ENCODE peak calls at places on chromosomes 4 and X, in nine cellular contexts. T is IMR-90, Q is tibial nerve, C is adrenal gland, P is upper lobe of left lung, Z is transverse colon, H is ovary, I is stomach, D is A549. W is an unnamed sample.

GRCh38 chr4:59904331-59904730 is 1295.8 kb upstream of the ADGRL3 start:
- DNase-seq in P (peak), D (no peak), Z (no peak), I (no peak), Q (no peak), H (no peak), C (no peak), T (no peak), W (no peak)

GRCh38 chrX:1582686-1583437 is 8.5 kb upstream of the AKAP17A start:
- DNase-seq in C (no peak), P (no peak), T (no peak), D (peak), H (no peak), Z (no peak), I (peak), Q (no peak), W (no peak)

GRCh38 chrX:50567636-50568035 is 97.0 kb upstream of the DGKK start:
- DNase-seq in D (no peak), C (no peak), T (no peak), H (no peak), Z (no peak), P (no peak), I (no peak), Q (no peak), W (no peak)

GRCh38 chr4:52823478-52824092 is 38.5 kb upstream of the RASL11B start:
- DNase-seq in P (no peak), T (peak), Z (no peak), Q (no peak), I (no peak), H (no peak), C (no peak), D (no peak), W (no peak)

GRCh38 chrX:150913511-150913910 is 15.0 kb upstream of the CD99L2 start:
- DNase-seq in I (no peak), T (peak), Q (no peak), Z (no peak), D (no peak), P (no peak), C (no peak), H (no peak), W (no peak)

GRCh38 chrX:15107367-15107988 is 162.4 kb downstream of the ASB9 start:
- DNase-seq in Q (no peak), C (no peak), I (no peak), P (no peak), H (no peak), D (no peak), Z (no peak), T (no peak), W (no peak)

GRCh38 chr4:165972747-165973146 is 99.7 kb downstream of the TLL1 start:
- DNase-seq in Z (no peak), T (no peak), C (no peak), D (no peak), H (no peak), Q (no peak), P (no peak), I (no peak), W (no peak)

GRCh38 chr4:138576684-138577083 is 334.5 kb upstream of the SLC7A11 start:
- DNase-seq in P (no peak), H (no peak), I (no peak), T (peak), Z (no peak), D (peak), C (no peak), Q (no peak), W (no peak)

GRCh38 chr4:54840992-54841768 is 183.4 kb downstream of the KIT start:
- DNase-seq in H (no peak), Z (peak), P (no peak), C (no peak), D (no peak), T (peak), I (peak), Q (no peak), W (no peak)

GRCh38 chr4:127781303-127782024 is 658 bp upstream of the HSPA4L start:
- DNase-seq in Q (peak), Z (peak), H (peak), C (peak), T (peak), I (peak), D (peak), P (peak), W (no peak)

GRCh38 chr4:128709268-128709667 is 100.2 kb upstream of the JADE1 start:
- DNase-seq in T (no peak), P (no peak), C (no peak), I (no peak), Z (no peak), H (no peak), Q (no peak), D (no peak), W (no peak)

GRCh38 chr4:173507471-173508385 is 22.3 kb downstream of the HAND2 start:
- DNase-seq in Z (no peak), C (no peak), T (no peak), D (no peak), P (no peak), I (no peak), Q (no peak), H (no peak), W (no peak)

GRCh38 chr4:107893171-107894137 is 37.9 kb upstream of the CYP2U1 start:
- DNase-seq in C (no peak), D (no peak), H (no peak), T (peak), P (no peak), Q (no peak), I (no peak), Z (no peak), W (no peak)

GRCh38 chr4:16686195-16686594 is 212.2 kb downstream of the LDB2 start:
- DNase-seq in H (no peak), C (no peak), D (no peak), T (peak), Z (no peak), Q (no peak), P (no peak), I (no peak), W (no peak)

GRCh38 chr4:8643441-8643840 is 50.9 kb downstream of the CPZ start:
- DNase-seq in P (no peak), D (no peak), C (no peak), I (peak), H (peak), Q (no peak), Z (no peak), T (no peak), W (no peak)

GRCh38 chr4:39280770-39281169 is 85.4 kb downstream of the RFC1 start:
- DNase-seq in Q (no peak), C (no peak), I (no peak), H (no peak), T (no peak), D (no peak), Z (no peak), P (no peak), W (no peak)

GRCh38 chrX:9907645-9908387 is 59.3 kb upstream of the CLDN34 start:
- DNase-seq in D (no peak), I (no peak), T (peak), H (no peak), P (no peak), C (no peak), Z (no peak), Q (no peak), W (no peak)

GRCh38 chr4:78325244-78326187 is 226.1 kb upstream of the ANXA3 start:
- DNase-seq in I (no peak), C (no peak), H (no peak), T (no peak), Q (no peak), Z (peak), D (no peak), P (no peak), W (no peak)

GRCh38 chr4:154009191-154009590 is 220.3 kb upstream of the SFRP2 start:
- DNase-seq in T (no peak), P (no peak), I (no peak), Z (no peak), Q (no peak), D (no peak), C (no peak), H (no peak), W (no peak)

DNA sequence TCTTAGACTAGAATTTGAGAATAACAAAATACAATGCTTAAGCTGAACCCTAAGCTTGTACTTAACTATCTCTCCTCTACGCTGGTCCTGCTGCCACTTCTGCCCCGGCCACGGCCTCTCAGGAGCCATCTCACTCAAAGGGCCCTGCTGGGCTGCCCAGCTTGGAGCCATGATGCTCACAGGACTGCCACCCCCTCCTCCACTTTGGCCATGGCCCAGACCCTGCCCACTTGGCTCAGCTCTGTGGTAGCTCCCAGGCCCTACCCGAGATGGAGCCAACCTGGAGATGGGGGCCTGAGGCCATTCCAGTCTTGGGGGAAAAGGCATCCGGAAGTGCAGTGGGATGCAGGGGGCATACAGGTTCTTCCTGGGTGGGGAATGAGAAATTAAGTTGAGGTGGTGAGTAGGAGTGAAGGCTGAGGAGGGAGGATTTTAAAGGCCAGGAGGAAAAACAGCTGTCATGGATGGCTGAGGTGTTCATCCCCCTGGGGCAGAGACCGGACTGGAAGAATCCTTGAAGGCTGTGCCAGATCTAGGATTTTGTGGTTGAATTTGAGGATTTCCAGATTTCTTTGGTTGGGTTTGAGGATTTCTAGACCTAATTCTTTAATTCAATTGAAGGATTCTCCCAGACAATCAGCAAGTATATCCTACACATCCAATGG is 824 bp downstream of the SASH3 start:
- DNase-seq in I (no peak), P (no peak), T (no peak), D (no peak), C (no peak), Q (no peak), Z (no peak), H (no peak), W (no peak)
- H3K27ac ChIP-seq in I (peak), P (peak), T (no peak), D (no peak), C (no peak), Q (no peak), Z (peak), H (no peak), W (peak)

GRCh38 chrX:119605739-119606507 is at the start of gene NKRF:
- DNase-seq in D (peak), T (peak), I (peak), Z (peak), Q (peak), P (peak), H (peak), C (peak), W (peak)

GRCh38 chrX:119602701-119603255 is 3.4 kb downstream of the NKRF start:
- DNase-seq in Z (no peak), D (no peak), C (no peak), T (no peak), H (no peak), I (no peak), P (no peak), Q (no peak), W (no peak)

GRCh38 chrX:119604778-119605177 is 1.4 kb downstream of the NKRF start:
- DNase-seq in Q (no peak), T (no peak), Z (no peak), H (no peak), C (no peak), P (no peak), D (no peak), I (no peak), W (no peak)

GRCh38 chrX:119605398-119605738 is 856 bp downstream of the NKRF start:
- DNase-seq in T (no peak), C (no peak), H (no peak), Z (no peak), I (no peak), P (peak), D (peak), Q (no peak), W (peak)

DNA sequence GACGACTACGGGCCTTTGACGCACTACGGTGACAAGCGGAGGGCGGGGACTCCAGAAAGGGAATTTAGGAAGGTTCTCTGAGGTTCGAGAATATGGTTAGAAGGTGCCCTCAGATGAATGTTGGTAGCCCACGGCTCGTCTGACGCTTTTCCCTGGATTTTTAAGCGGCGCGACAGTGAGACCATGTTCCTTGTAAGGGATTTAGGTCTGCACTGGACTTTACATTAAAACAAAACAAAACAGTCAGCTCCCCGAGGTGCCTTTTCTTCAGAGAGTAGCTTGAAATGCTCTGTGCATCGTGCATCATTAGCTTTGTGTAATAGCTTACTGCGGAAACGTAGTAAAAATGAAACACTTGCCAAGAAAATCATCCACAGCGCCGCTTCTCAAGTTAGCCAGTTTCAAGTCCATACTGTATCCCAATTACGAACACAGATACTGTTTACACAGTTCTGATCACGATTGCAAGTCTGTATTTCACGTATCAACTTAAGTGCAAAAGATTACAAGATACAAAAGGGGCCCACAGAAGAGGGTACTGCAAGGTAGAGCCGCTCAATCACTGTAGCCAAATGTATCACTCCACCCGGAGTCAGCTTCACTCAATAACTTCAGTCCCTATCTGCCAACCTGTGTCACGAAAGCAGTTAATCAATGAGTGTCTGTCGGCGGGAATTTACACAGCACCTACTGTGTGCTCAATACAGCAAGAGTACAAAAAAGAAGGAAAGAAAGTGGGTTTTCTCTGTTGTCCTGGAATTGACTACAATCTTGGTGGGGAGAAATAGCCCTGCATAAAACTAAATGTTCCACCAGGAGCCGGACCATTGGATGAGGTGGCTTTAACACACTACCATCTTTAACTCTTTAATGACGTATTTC is 525 bp upstream of the NKRF start:
- DNase-seq in I (no peak), H (no peak), T (peak), Z (no peak), C (peak), Q (no peak), D (no peak), P (no peak), W (no peak)
- TF ChIP-seq POLR2A in I (peak), H (no peak), T (peak), Z (peak), C (no peak), Q (peak), D (no peak), P (no peak), W (no peak)

GRCh38 chrX:18873189-18873791 is 110.6 kb downstream of the PHKA2 start:
- DNase-seq in P (no peak), I (no peak), Q (no peak), C (peak), H (no peak), Z (no peak), D (peak), T (peak), W (no peak)

GRCh38 chrX:18871161-18871880 is 112.6 kb downstream of the PHKA2 start:
- DNase-seq in I (no peak), Z (no peak), H (no peak), D (no peak), C (no peak), Q (no peak), T (no peak), P (no peak), W (no peak)

GRCh38 chrX:18873836-18874235 is 110.1 kb downstream of the PHKA2 start:
- DNase-seq in T (no peak), Z (no peak), I (no peak), H (no peak), P (no peak), D (no peak), Q (no peak), C (no peak), W (no peak)

GRCh38 chrX:18871970-18872369 is 111.9 kb downstream of the PHKA2 start:
- DNase-seq in I (no peak), P (no peak), Q (no peak), H (no peak), Z (no peak), C (no peak), T (no peak), D (no peak), W (no peak)

DNA sequence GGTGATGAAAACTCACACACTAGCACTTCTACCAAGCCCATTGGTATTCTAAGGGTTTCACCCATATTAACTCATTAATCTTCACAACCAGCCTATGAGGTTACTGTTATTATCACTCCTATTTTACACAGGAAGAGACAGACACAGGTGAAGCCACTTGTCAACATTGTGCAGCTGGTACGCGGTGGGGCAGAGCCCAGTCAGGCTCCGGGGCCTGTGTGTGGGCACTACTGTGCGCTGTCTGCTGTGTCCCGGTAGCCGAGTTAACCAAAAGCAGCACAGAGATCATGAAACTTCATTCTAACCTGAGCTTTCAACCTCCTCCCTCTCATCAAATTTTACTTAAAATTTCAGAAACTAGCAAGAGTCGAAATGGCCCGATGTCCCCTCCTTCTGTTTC is 111.3 kb downstream of the PHKA2 start:
- DNase-seq in T (no peak), P (no peak), I (no peak), Q (no peak), Z (no peak), D (no peak), H (no peak), C (no peak), W (no peak)
- H3K27ac ChIP-seq in T (no peak), P (no peak), I (no peak), Q (no peak), Z (peak), D (peak), H (no peak), C (no peak), W (no peak)

GRCh38 chr4:40630335-40631021 is 814 bp upstream of the RBM47 start:
- DNase-seq in H (peak), C (peak), P (peak), D (peak), Q (peak), Z (peak), T (no peak), I (peak), W (peak)
- TF ChIP-seq POLR2A in H (no peak), C (peak), P (no peak), D (peak), Q (no peak), Z (no peak), T (no peak), I (no peak), W (no peak)

GRCh38 chrX:122219735-122220134 is 964.3 kb upstream of the GRIA3 start:
- DNase-seq in P (no peak), Q (no peak), T (no peak), C (no peak), D (no peak), Z (no peak), I (no peak), H (no peak), W (no peak)
- H3K27ac ChIP-seq in P (no peak), Q (no peak), T (no peak), C (no peak), D (no peak), Z (no peak), I (no peak), H (no peak), W (no peak)

DNA sequence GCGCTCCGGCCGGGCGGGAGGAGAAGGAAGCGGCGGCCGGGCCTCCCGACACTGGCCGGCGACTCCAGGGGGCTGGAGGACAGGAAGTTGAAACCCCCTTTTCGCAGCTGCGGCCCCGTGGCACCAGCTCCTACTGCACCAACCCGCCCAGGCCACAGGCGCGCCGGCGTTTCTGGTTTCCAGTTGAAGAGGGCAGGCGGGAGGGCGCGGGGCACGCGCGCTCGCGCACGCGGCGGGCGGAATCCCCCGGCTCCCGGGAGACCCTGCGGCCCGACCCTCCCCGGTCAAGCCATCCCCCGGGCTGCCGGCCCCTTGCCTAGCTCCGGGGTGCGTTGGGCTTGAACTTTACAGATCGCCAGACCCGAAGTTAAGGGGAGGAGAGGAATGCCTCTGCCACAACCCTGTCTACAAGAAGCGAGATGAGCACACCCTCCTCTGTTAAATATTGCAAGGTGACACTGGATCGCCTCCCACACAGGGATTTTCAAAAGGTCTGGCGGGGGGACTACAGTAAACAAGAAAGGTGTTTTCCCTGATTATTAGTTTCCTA is 1.5 kb downstream of the ELOVL6 start:
- DNase-seq in P (peak), H (peak), Q (peak), D (peak), Z (peak), I (peak), T (peak), C (peak), W (peak)
- TF ChIP-seq POLR2A in P (no peak), H (no peak), Q (no peak), D (peak), Z (peak), I (no peak), T (no peak), C (peak), W (peak)

DNA sequence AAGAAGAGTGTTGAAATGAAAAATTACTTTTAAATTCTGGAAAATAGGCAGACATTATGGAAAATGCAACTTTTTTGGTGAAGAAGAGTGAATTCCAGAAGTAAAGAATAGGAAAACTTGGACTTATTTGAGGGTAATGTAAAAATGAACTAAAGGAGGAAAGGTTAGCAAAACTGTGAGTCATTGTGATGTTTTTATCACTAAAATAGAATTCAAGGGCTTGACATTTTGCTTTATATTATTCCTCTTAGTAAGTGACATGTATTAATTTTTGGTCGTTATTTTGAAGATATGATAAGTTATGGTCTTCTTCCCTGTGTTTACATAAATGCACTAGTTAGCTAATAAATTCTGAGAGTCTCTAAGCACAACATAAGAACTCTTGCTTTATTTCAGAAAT is 390.9 kb downstream of the FAT4 start:
- DNase-seq in Q (no peak), Z (no peak), C (no peak), T (no peak), D (no peak), P (no peak), I (no peak), H (no peak), W (no peak)
- H3K27ac ChIP-seq in Q (no peak), Z (no peak), C (no peak), T (no peak), D (no peak), P (no peak), I (no peak), H (no peak), W (no peak)

W was measured in Peyer's patch.